ENCODE peak calls at places on chromosomes 5 and 9, in four cellular contexts. D, Q, T and P are unnamed samples.
A peak's percentile ranks its signal among the peaks of the same experiment; 100 is the strongest.

GRCh38 chr9:113516840-113517577 is 53.5 kb downstream of the RGS3 start:
- DNase-seq in T (peak; percentile 64), D (no peak), Q (no peak), P (peak; percentile 56)

GRCh38 chr9:69036319-69036718 is 767 bp downstream of the FXN start:
- DNase-seq in T (no peak), Q (peak; percentile 38), D (peak; percentile 3), P (no peak)

GRCh38 chr9:95465115-95465514 is 51.7 kb downstream of the PTCH1 start:
- DNase-seq in T (no peak), D (no peak), Q (no peak), P (no peak)

GRCh38 chr5:30392897-30393296 is 800.6 kb upstream of the CDH6 start:
- DNase-seq in D (peak; percentile 18), T (no peak), Q (no peak), P (no peak)

GRCh38 chr5:7391215-7391614 is 4.7 kb upstream of the ADCY2 start:
- DNase-seq in T (no peak), Q (no peak), D (peak; percentile 40), P (no peak)

GRCh38 chr9:114894206-114894605 is 36.2 kb downstream of the TNFSF8 start:
- DNase-seq in D (peak; percentile 14), T (no peak), Q (no peak), P (no peak)

GRCh38 chr9:34603610-34604231 is 8.2 kb downstream of the RPP25L start:
- DNase-seq in Q (no peak), D (peak; percentile 84), T (peak; percentile 75), P (peak; percentile 78)

GRCh38 chr9:698276-698675 is 143.2 kb upstream of the DMRT1 start:
- DNase-seq in T (no peak), Q (no peak), D (peak; percentile 60), P (no peak)

GRCh38 chr9:98569070-98569469 is 139.7 kb downstream of the GABBR2 start:
- DNase-seq in T (no peak), D (no peak), Q (no peak), P (no peak)

GRCh38 chr5:133797167-133797566 is 171.3 kb downstream of the C5orf15 start:
- DNase-seq in Q (no peak), T (no peak), D (no peak), P (no peak)

GRCh38 chr9:15834541-15834940 is 281.7 kb downstream of the CCDC171 start:
- DNase-seq in D (peak; percentile 52), Q (no peak), T (no peak), P (no peak)

GRCh38 chr5:109931049-109931448 is 241.3 kb downstream of the MAN2A1 start:
- DNase-seq in T (no peak), Q (no peak), D (no peak), P (no peak)

GRCh38 chr5:1312993-1313833 is 18.3 kb upstream of the TERT start:
- DNase-seq in D (no peak), T (peak; percentile 43), Q (peak; percentile 68), P (peak; percentile 57)

GRCh38 chr5:39526914-39527477 is 102.2 kb upstream of the DAB2 start:
- DNase-seq in T (no peak), Q (peak; percentile 18), D (no peak), P (no peak)

GRCh38 chr5:13034048-13034447 is 910.4 kb downstream of the DNAH5 start:
- DNase-seq in T (no peak), D (peak; percentile 81), Q (no peak), P (no peak)

GRCh38 chr9:108865037-108865436 is 3.0 kb downstream of the ACTL7A start:
- DNase-seq in Q (no peak), T (no peak), D (no peak), P (no peak)

GRCh38 chr5:58484505-58484904 is 6.7 kb upstream of the GAPT start:
- DNase-seq in T (no peak), Q (no peak), D (no peak), P (no peak)

GRCh38 chr9:124019771-124020519 is 8.4 kb downstream of the LHX2 start:
- DNase-seq in T (no peak), Q (no peak), D (no peak), P (no peak)

GRCh38 chr9:31470051-31470450 is 914.4 kb upstream of the ACO1 start:
- DNase-seq in Q (no peak), D (no peak), T (no peak), P (no peak)

GRCh38 chr5:179146277-179146676 is 86.1 kb downstream of the ZNF354C start:
- DNase-seq in Q (no peak), T (no peak), D (no peak), P (no peak)

GRCh38 chr5:159712672-159713071 is 203.6 kb upstream of the ADRA1B start:
- DNase-seq in D (no peak), Q (no peak), T (no peak), P (no peak)

GRCh38 chr5:7518947-7519560 is 123.1 kb downstream of the ADCY2 start:
- DNase-seq in T (no peak), Q (no peak), D (no peak), P (no peak)